ENCODE peak calls at places on chromosome 2, in four cellular contexts. B, C, V and Q are unnamed samples.

GRCh38 chr2:185610301-185610700 is 128.3 kb upstream of the FSIP2 start:
- DNase-seq in B (no peak), C (no peak), V (no peak), Q (no peak)

GRCh38 chr2:205767617-205768016 is 85.3 kb downstream of the NRP2 start:
- DNase-seq in B (no peak), C (no peak), V (no peak), Q (no peak)

GRCh38 chr2:179129574-179130238 is 79.8 kb upstream of the CCDC141 start:
- DNase-seq in B (peak; percentile 28), C (no peak), V (no peak), Q (no peak)

GRCh38 chr2:135685361-135685760 is 56.3 kb upstream of the UBXN4 start:
- DNase-seq in B (peak; percentile 24), C (no peak), V (no peak), Q (no peak)

GRCh38 chr2:217325810-217326209 is 465.9 kb upstream of the TNP1 start:
- DNase-seq in B (no peak), C (no peak), V (no peak), Q (no peak)

GRCh38 chr2:112118148-112118547 is 20.0 kb upstream of the FBLN7 start:
- DNase-seq in B (no peak), C (no peak), V (no peak), Q (no peak)

GRCh38 chr2:168272225-168272624 is 24.8 kb upstream of the STK39 start:
- DNase-seq in B (no peak), C (no peak), V (no peak), Q (no peak)

GRCh38 chr2:199147216-199147615 is 310.5 kb downstream of the SATB2 start:
- DNase-seq in B (no peak), C (no peak), V (no peak), Q (no peak)

GRCh38 chr2:218389333-218390150 is 7.5 kb downstream of the SLC11A1 start:
- DNase-seq in B (no peak), C (no peak), V (no peak), Q (no peak)
- TF ChIP-seq CTCF in B (no peak), C (no peak), V (no peak), Q (no peak)

DNA sequence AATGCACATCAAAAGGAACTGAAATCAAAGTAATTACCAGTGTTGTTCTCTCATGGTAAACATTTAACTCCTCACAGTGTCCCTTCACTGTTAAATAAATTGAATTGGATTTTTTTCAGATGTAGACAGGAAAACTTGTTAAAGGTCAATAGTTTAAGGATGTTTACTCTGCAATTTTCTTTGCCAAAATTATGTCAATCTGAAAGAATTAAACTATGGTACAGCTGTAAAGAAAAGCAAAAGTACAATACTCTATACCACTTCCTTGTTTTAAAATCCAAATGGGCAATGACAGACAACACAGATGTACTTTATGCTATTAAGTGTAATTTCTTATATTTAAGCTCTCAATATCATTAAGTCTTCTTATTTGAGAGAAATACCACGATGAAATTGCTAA is 153.2 kb downstream of the WDPCP start:
- DNase-seq in B (no peak), C (no peak), V (no peak), Q (no peak)
- TF ChIP-seq CTCF in B (no peak), C (no peak), V (no peak), Q (no peak)

DNA sequence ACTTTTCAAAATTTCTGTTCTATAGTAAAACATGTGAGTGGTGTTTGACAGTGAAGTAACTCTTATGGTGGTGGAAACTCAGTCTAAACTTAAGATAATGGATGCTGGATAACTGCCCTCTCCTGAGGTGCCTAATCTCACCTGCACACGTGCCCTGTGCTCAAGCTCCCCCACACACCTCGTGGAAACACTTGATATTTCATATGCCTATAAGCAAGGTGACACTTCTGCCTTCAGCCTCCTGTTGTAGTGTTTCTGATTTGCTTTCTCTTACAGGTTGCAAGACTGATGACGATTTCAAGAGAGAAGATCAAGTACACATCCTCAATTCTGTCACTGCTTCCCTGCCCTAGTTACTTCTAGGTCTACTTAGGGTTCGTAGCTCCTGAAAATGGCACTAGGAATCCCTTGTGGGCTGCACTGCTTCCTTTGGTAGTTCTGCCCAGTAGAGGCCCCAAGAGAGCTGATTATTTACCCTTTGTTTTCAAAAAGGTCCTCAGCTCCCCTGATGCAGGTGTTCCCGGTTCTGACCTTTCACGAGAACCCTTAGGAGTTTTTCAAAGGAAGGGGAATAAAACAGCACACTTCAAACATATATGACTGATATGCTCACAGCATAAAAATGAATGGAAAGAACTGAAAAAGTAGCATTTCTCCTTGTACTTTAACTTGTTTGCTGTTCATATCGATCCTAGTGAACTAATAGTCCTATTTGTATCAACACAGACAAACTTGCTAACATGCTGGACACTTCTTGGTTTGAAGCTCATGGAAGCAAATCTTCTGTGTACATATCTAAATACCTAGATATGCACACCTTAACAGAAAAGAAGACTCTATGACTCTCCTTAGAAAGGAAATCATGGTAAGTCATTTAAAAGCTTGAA is 6.7 kb downstream of the CAVIN2 start:
- DNase-seq in B (no peak), C (no peak), V (no peak), Q (no peak)
- TF ChIP-seq CTCF in B (no peak), C (no peak), V (no peak), Q (no peak)

GRCh38 chr2:67479256-67479655 is 82.1 kb downstream of the ETAA1 start:
- DNase-seq in B (no peak), C (no peak), V (no peak), Q (no peak)
- TF ChIP-seq CTCF in B (no peak), C (no peak), V (no peak), Q (no peak)

GRCh38 chr2:27527182-27527581 is 30.5 kb downstream of the GCKR start:
- DNase-seq in B (no peak), C (no peak), V (no peak), Q (no peak)

GRCh38 chr2:27518782-27519113 is 22.1 kb downstream of the GCKR start:
- DNase-seq in B (no peak), C (no peak), V (no peak), Q (no peak)

GRCh38 chr2:27518113-27518781 is 21.6 kb downstream of the GCKR start:
- DNase-seq in B (no peak), C (no peak), V (no peak), Q (no peak)

GRCh38 chr2:27520316-27520715 is 23.7 kb downstream of the GCKR start:
- DNase-seq in B (no peak), C (no peak), V (no peak), Q (no peak)

DNA sequence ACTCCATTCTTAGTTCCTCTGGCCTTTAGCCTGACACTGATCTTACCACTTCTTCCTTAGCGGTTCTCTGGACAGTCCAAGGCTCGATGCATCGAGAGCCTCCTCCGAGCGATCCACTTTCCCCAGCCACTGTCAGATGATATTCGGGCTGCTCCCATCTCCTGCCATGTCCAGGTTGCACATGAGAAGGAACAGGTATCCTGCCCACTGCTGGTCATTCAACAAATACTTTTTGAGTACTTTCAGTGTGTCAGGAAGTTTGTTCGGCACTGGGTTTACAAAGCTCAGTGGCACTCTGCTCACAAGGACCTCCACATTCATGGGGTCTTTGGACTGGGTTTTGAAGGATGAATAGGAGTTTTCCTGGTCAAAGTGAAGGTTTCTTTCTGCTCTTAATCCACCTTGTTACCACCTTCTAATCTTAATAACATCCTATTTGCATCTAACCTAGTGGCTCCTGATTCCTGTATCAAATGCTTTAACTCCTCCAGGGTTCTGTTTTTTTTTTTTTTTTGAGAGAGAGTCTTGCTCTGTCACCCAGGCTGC is 25.8 kb downstream of the GCKR start:
- DNase-seq in B (no peak), C (no peak), V (no peak), Q (no peak)
- TF ChIP-seq CTCF in B (no peak), C (no peak), V (no peak), Q (no peak)

GRCh38 chr2:109322646-109323045 is 193.6 kb downstream of the SH3RF3 start:
- DNase-seq in B (no peak), C (no peak), V (no peak), Q (no peak)
- TF ChIP-seq CTCF in B (no peak), C (no peak), V (no peak), Q (no peak)

GRCh38 chr2:43226955-43227829 is 786 bp upstream of the ZFP36L2 start:
- DNase-seq in B (peak; percentile 82), C (peak; percentile 32), V (peak; percentile 53), Q (peak; percentile 84)
- TF ChIP-seq CTCF in B (no peak), C (no peak), V (peak; percentile 48), Q (peak; percentile 48)

GRCh38 chr2:240567872-240568677 is at the start of gene RNPEPL1:
- DNase-seq in B (no peak), C (no peak), V (no peak), Q (peak; percentile 71)
- TF ChIP-seq CTCF in B (no peak), C (no peak), V (no peak), Q (peak; percentile 26)